ENCODE peak calls at places on chromosomes 2 and 18, in nine cellular contexts. G, F, M, D, L, H, Z, W and P are unnamed samples.

GRCh38 chr2:69642709-69643601 is 584 bp downstream of the AAK1 start:
- DNase-seq in G (peak; percentile 57), F (peak; percentile 75), M (peak; percentile 81), D (peak; percentile 38), L (peak; percentile 76), H (peak; percentile 40), Z (peak; percentile 72), W (peak; percentile 76), P (peak; percentile 58)

GRCh38 chr2:174925046-174925784 is 80.0 kb downstream of the CHN1 start:
- DNase-seq in G (no peak), F (no peak), M (no peak), D (no peak), L (no peak), H (no peak), Z (no peak), W (no peak), P (no peak)

GRCh38 chr18:37452697-37453385 is 112.8 kb downstream of the CELF4 start:
- DNase-seq in G (no peak), F (no peak), M (no peak), D (no peak), L (no peak), H (no peak), Z (no peak), W (no peak), P (peak; percentile 10)

GRCh38 chr18:49563130-49563540 is 1.3 kb downstream of the LIPG start:
- DNase-seq in G (no peak), F (peak; percentile 81), M (no peak), D (no peak), L (no peak), H (no peak), Z (no peak), W (peak; percentile 28), P (no peak)

GRCh38 chr18:76256897-76257500 is 238.0 kb downstream of the ZNF516 start:
- DNase-seq in G (no peak), F (no peak), M (no peak), D (peak; percentile 10), L (no peak), H (no peak), Z (no peak), W (peak; percentile 42), P (peak; percentile 3)

GRCh38 chr2:173881466-173881865 is 83.7 kb downstream of the SP3 start:
- DNase-seq in G (no peak), F (no peak), M (no peak), D (peak; percentile 25), L (no peak), H (no peak), Z (no peak), W (peak; percentile 2), P (no peak)

GRCh38 chr2:25650249-25650648 is 23.1 kb downstream of the DTNB start:
- DNase-seq in G (no peak), F (no peak), M (no peak), D (no peak), L (no peak), H (no peak), Z (no peak), W (no peak), P (no peak)

GRCh38 chr2:48525269-48525943 is 4.5 kb upstream of the STON1 start:
- DNase-seq in G (no peak), F (no peak), M (no peak), D (no peak), L (no peak), H (no peak), Z (no peak), W (no peak), P (no peak)

GRCh38 chr2:52897511-52898085 is 870.0 kb upstream of the CHAC2 start:
- DNase-seq in G (no peak), F (no peak), M (no peak), D (no peak), L (no peak), H (no peak), Z (no peak), W (no peak), P (no peak)

GRCh38 chr2:47536696-47537095 is 133.7 kb downstream of the MSH2 start:
- DNase-seq in G (no peak), F (no peak), M (no peak), D (no peak), L (no peak), H (no peak), Z (no peak), W (no peak), P (no peak)

GRCh38 chr2:88692187-88692586 is 714 bp downstream of the RPIA start:
- DNase-seq in G (peak; percentile 53), F (peak; percentile 52), M (peak; percentile 49), D (no peak), L (no peak), H (no peak), Z (no peak), W (peak; percentile 4), P (peak; percentile 15)

GRCh38 chr2:224956706-224957105 is 85.6 kb downstream of the DOCK10 start:
- DNase-seq in G (no peak), F (no peak), M (no peak), D (no peak), L (no peak), H (no peak), Z (no peak), W (no peak), P (no peak)

GRCh38 chr2:63755980-63756379 is 85.7 kb upstream of the UGP2 start:
- DNase-seq in G (no peak), F (no peak), M (no peak), D (no peak), L (no peak), H (no peak), Z (no peak), W (peak; percentile 87), P (no peak)

GRCh38 chr18:43596106-43596712 is 318.9 kb upstream of the SYT4 start:
- DNase-seq in G (no peak), F (no peak), M (no peak), D (no peak), L (no peak), H (no peak), Z (no peak), W (peak; percentile 23), P (peak; percentile 8)